ENCODE peak calls at places on chromosomes 13 and 19, in five cellular contexts. J, N, O, Q and C are unnamed samples.

GRCh38 chr13:65460136-65460535 is 1770.0 kb downstream of the PCDH9 start:
- DNase-seq in Q (no peak), J (no peak), N (no peak), O (no peak), C (peak)

GRCh38 chr13:20997301-20998061 is 63.9 kb downstream of the LATS2 start:
- DNase-seq in O (no peak), Q (no peak), N (no peak), J (no peak), C (peak)

GRCh38 chr13:105019073-105019472 is 1516.4 kb downstream of the EFNB2 start:
- DNase-seq in J (no peak), Q (no peak), N (no peak), O (no peak), C (no peak)

GRCh38 chr19:40192758-40193586 is 1.7 kb downstream of the MAP3K10 start:
- DNase-seq in N (peak), J (no peak), Q (no peak), O (no peak), C (no peak)

GRCh38 chr19:44866672-44867071 is 20.6 kb downstream of the NECTIN2 start:
- DNase-seq in J (no peak), O (no peak), N (no peak), Q (no peak), C (no peak)

GRCh38 chr13:48749699-48750473 is 96.2 kb downstream of the CYSLTR2 start:
- DNase-seq in O (no peak), J (peak), N (no peak), Q (peak), C (peak)

GRCh38 chr13:73365681-73366080 is 306.9 kb downstream of the KLF5 start:
- DNase-seq in N (no peak), J (no peak), O (no peak), Q (no peak), C (no peak)

GRCh38 chr13:29707876-29708543 is 112.5 kb upstream of the SLC7A1 start:
- DNase-seq in O (peak), N (peak), J (peak), Q (no peak), C (peak)

GRCh38 chr19:1847684-1848398 is 442 bp downstream of the REXO1 start:
- DNase-seq in Q (no peak), J (no peak), O (no peak), N (peak), C (no peak)

GRCh38 chr19:38303517-38304351 is at the start of gene C19orf33:
- DNase-seq in Q (peak), J (no peak), O (no peak), N (no peak), C (no peak)

GRCh38 chr19:13965377-13965896 is 13.1 kb downstream of the DCAF15 start:
- DNase-seq in J (no peak), O (no peak), N (no peak), Q (no peak), C (no peak)

GRCh38 chr19:30293051-30293785 is 79.0 kb upstream of the ZNF536 start:
- DNase-seq in Q (no peak), O (no peak), J (no peak), N (no peak), C (no peak)

GRCh38 chr19:4352701-4353121 is 9.3 kb downstream of the MPND start:
- DNase-seq in Q (no peak), J (peak), N (no peak), O (peak), C (no peak)

GRCh38 chr13:66469745-66470144 is 760.4 kb downstream of the PCDH9 start:
- DNase-seq in O (no peak), N (no peak), J (no peak), Q (no peak), C (no peak)

GRCh38 chr19:49888478-49888901 is 8.2 kb downstream of the IL4I1 start:
- DNase-seq in N (peak), O (no peak), Q (no peak), J (no peak), C (no peak)

GRCh38 chr13:59690857-59691500 is 472.7 kb downstream of the DIAPH3 start:
- DNase-seq in N (no peak), Q (no peak), J (no peak), O (no peak), C (no peak)

GRCh38 chr13:86946734-86947133 is 724.4 kb upstream of the SLITRK5 start:
- DNase-seq in Q (no peak), O (no peak), J (no peak), N (no peak), C (no peak)

GRCh38 chr13:62875118-62875640 is 1459.5 kb upstream of the PCDH20 start:
- DNase-seq in Q (no peak), N (peak), O (no peak), J (no peak), C (no peak)

GRCh38 chr13:40190656-40191100 is 475.8 kb downstream of the FOXO1 start:
- DNase-seq in J (peak), Q (peak), O (no peak), N (no peak), C (peak)

GRCh38 chr13:44930907-44931676 is 58.2 kb downstream of the NUFIP1 start:
- DNase-seq in N (peak), J (no peak), Q (no peak), O (no peak), C (no peak)

GRCh38 chr19:55467236-55468053 is 2.9 kb upstream of the C19orf85 start:
- DNase-seq in O (peak), N (no peak), Q (peak), J (peak), C (no peak)

GRCh38 chr19:48117515-48118330 is 7.1 kb upstream of the PLA2G4C start:
- DNase-seq in Q (no peak), J (no peak), N (no peak), O (no peak), C (no peak)

GRCh38 chr19:39166571-39167391 is 30.0 kb upstream of the NCCRP1 start:
- DNase-seq in O (no peak), Q (peak), J (no peak), N (no peak), C (no peak)

GRCh38 chr13:96053003-96053703 is at the start of gene UGGT2:
- DNase-seq in O (peak), Q (peak), J (no peak), N (peak), C (peak)

GRCh38 chr13:44063881-44064280 is 184.2 kb downstream of the LACC1 start:
- DNase-seq in J (no peak), Q (no peak), N (no peak), O (no peak), C (no peak)

GRCh38 chr19:34645551-34645950 is 31.4 kb downstream of the SCGB2B2 start:
- DNase-seq in N (no peak), J (no peak), O (no peak), Q (no peak), C (no peak)

GRCh38 chr19:2207991-2208860 is 27.9 kb downstream of the PLEKHJ1 start:
- DNase-seq in Q (peak), O (no peak), J (no peak), N (no peak), C (peak)

GRCh38 chr13:32164622-32165268 is 133.2 kb downstream of the FRY start:
- DNase-seq in J (no peak), Q (no peak), N (peak), O (peak), C (peak)

GRCh38 chr13:39317284-39317683 is 279.0 kb downstream of the NHLRC3 start:
- DNase-seq in J (no peak), Q (no peak), O (no peak), N (no peak), C (no peak)

GRCh38 chr13:110250258-110250891 is 56.6 kb downstream of the COL4A1 start:
- DNase-seq in N (no peak), O (no peak), J (no peak), Q (no peak), C (peak)

GRCh38 chr19:33047422-33047821 is 17.3 kb downstream of the RHPN2 start:
- DNase-seq in N (no peak), Q (peak), J (no peak), O (no peak), C (no peak)

GRCh38 chr13:31686660-31687430 is 52.5 kb upstream of the RXFP2 start:
- DNase-seq in Q (no peak), N (no peak), O (no peak), J (no peak), C (no peak)

GRCh38 chr13:31772231-31772630 is 32.9 kb downstream of the RXFP2 start:
- DNase-seq in N (no peak), Q (no peak), J (no peak), O (no peak), C (no peak)